ENCODE peak calls at places on chromosomes 16 and 17, in eight cellular contexts. One of them, this sample, is unnamed.

GRCh38 chr17:67258836-67259468 is 14.0 kb upstream of the HELZ start:
- DNase-seq in substantia nigra: no peak
- DNase-seq in fibroblast of pulmonary artery: no peak
- DNase-seq in AG08395: no peak
- DNase-seq in HEK293T: no peak
- DNase-seq in coronary artery: no peak
- DNase-seq in stromal cell of bone marrow: no peak
- DNase-seq in BE2C: no peak
- DNase-seq in this sample: no peak

GRCh38 chr17:33385713-33386112 is 92.6 kb upstream of the ASIC2 start:
- DNase-seq in fibroblast of pulmonary artery: no peak
- DNase-seq in stromal cell of bone marrow: no peak
- DNase-seq in AG08395: no peak
- DNase-seq in substantia nigra: no peak
- DNase-seq in HEK293T: no peak
- DNase-seq in BE2C: no peak
- DNase-seq in coronary artery: no peak
- DNase-seq in this sample: no peak

GRCh38 chr17:4136373-4136772 is 6.5 kb downstream of the ZZEF1 start:
- DNase-seq in stromal cell of bone marrow: no peak
- DNase-seq in coronary artery: no peak
- DNase-seq in HEK293T: no peak
- DNase-seq in AG08395: no peak
- DNase-seq in fibroblast of pulmonary artery: no peak
- DNase-seq in BE2C: no peak
- DNase-seq in substantia nigra: no peak
- DNase-seq in this sample: no peak

GRCh38 chr16:70703041-70703834 is 17.4 kb upstream of the MTSS2 start:
- DNase-seq in HEK293T: peak; percentile 38
- DNase-seq in BE2C: peak; percentile 85
- DNase-seq in substantia nigra: no peak
- DNase-seq in coronary artery: peak; percentile 93
- DNase-seq in stromal cell of bone marrow: peak; percentile 79
- DNase-seq in fibroblast of pulmonary artery: peak; percentile 48
- DNase-seq in AG08395: peak; percentile 88
- DNase-seq in this sample: no peak

GRCh38 chr17:51091635-51092034 is 29.0 kb downstream of the SPAG9 start:
- DNase-seq in HEK293T: no peak
- DNase-seq in AG08395: no peak
- DNase-seq in coronary artery: no peak
- DNase-seq in fibroblast of pulmonary artery: no peak
- DNase-seq in stromal cell of bone marrow: no peak
- DNase-seq in substantia nigra: no peak
- DNase-seq in BE2C: no peak
- DNase-seq in this sample: no peak

GRCh38 chr17:66803474-66803951 is 31.4 kb upstream of the CACNG5 start:
- DNase-seq in coronary artery: no peak
- DNase-seq in AG08395: no peak
- DNase-seq in substantia nigra: no peak
- DNase-seq in fibroblast of pulmonary artery: no peak
- DNase-seq in HEK293T: no peak
- DNase-seq in stromal cell of bone marrow: no peak
- DNase-seq in BE2C: no peak
- DNase-seq in this sample: peak; percentile 16

GRCh38 chr17:13171790-13172189 is 154.0 kb upstream of the ELAC2 start:
- DNase-seq in fibroblast of pulmonary artery: no peak
- DNase-seq in HEK293T: no peak
- DNase-seq in BE2C: no peak
- DNase-seq in substantia nigra: no peak
- DNase-seq in coronary artery: no peak
- DNase-seq in AG08395: no peak
- DNase-seq in stromal cell of bone marrow: no peak
- DNase-seq in this sample: no peak

GRCh38 chr16:79911660-79912059 is 311.1 kb upstream of the MAF start:
- DNase-seq in AG08395: no peak
- DNase-seq in BE2C: no peak
- DNase-seq in stromal cell of bone marrow: no peak
- DNase-seq in fibroblast of pulmonary artery: no peak
- DNase-seq in HEK293T: no peak
- DNase-seq in substantia nigra: no peak
- DNase-seq in coronary artery: no peak
- DNase-seq in this sample: no peak

GRCh38 chr17:75504347-75505151 is 10.8 kb downstream of the CASKIN2 start:
- DNase-seq in substantia nigra: no peak
- DNase-seq in fibroblast of pulmonary artery: no peak
- DNase-seq in coronary artery: no peak
- DNase-seq in stromal cell of bone marrow: no peak
- DNase-seq in BE2C: peak; percentile 48
- DNase-seq in HEK293T: peak; percentile 67
- DNase-seq in AG08395: no peak
- DNase-seq in this sample: no peak

GRCh38 chr17:29617125-29617480 is 5.6 kb downstream of the CORO6 start:
- DNase-seq in fibroblast of pulmonary artery: peak; percentile 72
- DNase-seq in coronary artery: peak; percentile 83
- DNase-seq in substantia nigra: peak; percentile 62
- DNase-seq in HEK293T: no peak
- DNase-seq in stromal cell of bone marrow: no peak
- DNase-seq in BE2C: peak; percentile 78
- DNase-seq in AG08395: peak; percentile 54
- DNase-seq in this sample: no peak

GRCh38 chr17:28741358-28742349 is 2.2 kb upstream of the TRAF4 start:
- DNase-seq in stromal cell of bone marrow: no peak
- DNase-seq in coronary artery: no peak
- DNase-seq in substantia nigra: no peak
- DNase-seq in HEK293T: no peak
- DNase-seq in BE2C: no peak
- DNase-seq in fibroblast of pulmonary artery: no peak
- DNase-seq in AG08395: no peak
- DNase-seq in this sample: no peak

GRCh38 chr17:72244494-72244893 is 123.7 kb downstream of the SOX9 start:
- DNase-seq in fibroblast of pulmonary artery: peak; percentile 31
- DNase-seq in substantia nigra: no peak
- DNase-seq in AG08395: no peak
- DNase-seq in coronary artery: no peak
- DNase-seq in stromal cell of bone marrow: peak; percentile 15
- DNase-seq in HEK293T: no peak
- DNase-seq in BE2C: no peak
- DNase-seq in this sample: no peak

GRCh38 chr16:58843675-58844074 is 109.6 kb upstream of the GOT2 start:
- DNase-seq in fibroblast of pulmonary artery: peak; percentile 36
- DNase-seq in substantia nigra: no peak
- DNase-seq in BE2C: no peak
- DNase-seq in AG08395: peak; percentile 11
- DNase-seq in coronary artery: no peak
- DNase-seq in HEK293T: no peak
- DNase-seq in stromal cell of bone marrow: no peak
- DNase-seq in this sample: no peak

GRCh38 chr16:83887564-83887963 is 11.4 kb upstream of the MLYCD start:
- DNase-seq in BE2C: no peak
- DNase-seq in AG08395: no peak
- DNase-seq in fibroblast of pulmonary artery: no peak
- DNase-seq in HEK293T: no peak
- DNase-seq in stromal cell of bone marrow: no peak
- DNase-seq in substantia nigra: no peak
- DNase-seq in coronary artery: no peak
- DNase-seq in this sample: no peak

GRCh38 chr17:40901981-40902862 is 17.2 kb upstream of the KRT20 start:
- DNase-seq in HEK293T: no peak
- DNase-seq in stromal cell of bone marrow: no peak
- DNase-seq in BE2C: no peak
- DNase-seq in coronary artery: no peak
- DNase-seq in fibroblast of pulmonary artery: peak; percentile 5
- DNase-seq in AG08395: peak; percentile 26
- DNase-seq in substantia nigra: no peak
- DNase-seq in this sample: no peak

GRCh38 chr17:1018547-1018946 is 21.6 kb downstream of the TIMM22 start:
- DNase-seq in BE2C: no peak
- DNase-seq in HEK293T: no peak
- DNase-seq in AG08395: no peak
- DNase-seq in substantia nigra: no peak
- DNase-seq in coronary artery: no peak
- DNase-seq in stromal cell of bone marrow: no peak
- DNase-seq in fibroblast of pulmonary artery: no peak
- DNase-seq in this sample: no peak

GRCh38 chr16:79698341-79698753 is 97.8 kb upstream of the MAF start:
- DNase-seq in fibroblast of pulmonary artery: peak; percentile 5
- DNase-seq in coronary artery: no peak
- DNase-seq in stromal cell of bone marrow: peak; percentile 77
- DNase-seq in substantia nigra: no peak
- DNase-seq in BE2C: no peak
- DNase-seq in HEK293T: no peak
- DNase-seq in AG08395: no peak
- DNase-seq in this sample: no peak

GRCh38 chr17:49252148-49252682 is 21.6 kb upstream of the PHOSPHO1 start:
- DNase-seq in AG08395: no peak
- DNase-seq in stromal cell of bone marrow: no peak
- DNase-seq in fibroblast of pulmonary artery: peak; percentile 58
- DNase-seq in HEK293T: no peak
- DNase-seq in coronary artery: no peak
- DNase-seq in BE2C: peak; percentile 34
- DNase-seq in substantia nigra: no peak
- DNase-seq in this sample: no peak

GRCh38 chr16:57392694-57393093 is 11.9 kb upstream of the CCL17 start:
- DNase-seq in AG08395: no peak
- DNase-seq in BE2C: no peak
- DNase-seq in substantia nigra: no peak
- DNase-seq in coronary artery: no peak
- DNase-seq in fibroblast of pulmonary artery: no peak
- DNase-seq in HEK293T: no peak
- DNase-seq in stromal cell of bone marrow: no peak
- DNase-seq in this sample: no peak

GRCh38 chr17:41939044-41939695 is 8.8 kb downstream of the ODAD4 start:
- DNase-seq in stromal cell of bone marrow: no peak
- DNase-seq in AG08395: no peak
- DNase-seq in substantia nigra: no peak
- DNase-seq in BE2C: no peak
- DNase-seq in HEK293T: no peak
- DNase-seq in fibroblast of pulmonary artery: no peak
- DNase-seq in coronary artery: no peak
- DNase-seq in this sample: no peak

GRCh38 chr16:84369105-84369504 is 767 bp downstream of the ATP2C2 start:
- DNase-seq in coronary artery: no peak
- DNase-seq in stromal cell of bone marrow: no peak
- DNase-seq in AG08395: no peak
- DNase-seq in BE2C: no peak
- DNase-seq in fibroblast of pulmonary artery: no peak
- DNase-seq in HEK293T: no peak
- DNase-seq in substantia nigra: no peak
- DNase-seq in this sample: no peak

GRCh38 chr17:69325518-69326301 is 1.2 kb downstream of the ABCA5 start:
- DNase-seq in stromal cell of bone marrow: no peak
- DNase-seq in BE2C: no peak
- DNase-seq in HEK293T: no peak
- DNase-seq in coronary artery: no peak
- DNase-seq in fibroblast of pulmonary artery: no peak
- DNase-seq in substantia nigra: no peak
- DNase-seq in AG08395: no peak
- DNase-seq in this sample: no peak

GRCh38 chr17:55116440-55116914 is 147.9 kb downstream of the STXBP4 start:
- DNase-seq in coronary artery: no peak
- DNase-seq in substantia nigra: no peak
- DNase-seq in AG08395: no peak
- DNase-seq in stromal cell of bone marrow: no peak
- DNase-seq in HEK293T: no peak
- DNase-seq in fibroblast of pulmonary artery: peak; percentile 30
- DNase-seq in BE2C: no peak
- DNase-seq in this sample: no peak

GRCh38 chr17:19805006-19805405 is 56.9 kb upstream of the ALDH3A1 start:
- DNase-seq in HEK293T: no peak
- DNase-seq in stromal cell of bone marrow: no peak
- DNase-seq in coronary artery: no peak
- DNase-seq in BE2C: no peak
- DNase-seq in AG08395: peak; percentile 20
- DNase-seq in substantia nigra: no peak
- DNase-seq in fibroblast of pulmonary artery: peak; percentile 10
- DNase-seq in this sample: no peak

GRCh38 chr16:50534556-50534955 is 13.6 kb upstream of the NKD1 start:
- DNase-seq in AG08395: no peak
- DNase-seq in substantia nigra: no peak
- DNase-seq in HEK293T: no peak
- DNase-seq in coronary artery: peak; percentile 14
- DNase-seq in stromal cell of bone marrow: no peak
- DNase-seq in BE2C: no peak
- DNase-seq in fibroblast of pulmonary artery: no peak
- DNase-seq in this sample: no peak

GRCh38 chr16:61798741-61799140 is 237.5 kb downstream of the CDH8 start:
- DNase-seq in substantia nigra: no peak
- DNase-seq in BE2C: no peak
- DNase-seq in fibroblast of pulmonary artery: no peak
- DNase-seq in coronary artery: no peak
- DNase-seq in stromal cell of bone marrow: no peak
- DNase-seq in AG08395: no peak
- DNase-seq in HEK293T: no peak
- DNase-seq in this sample: no peak

GRCh38 chr17:10875984-10876555 is 38.2 kb upstream of the PIRT start:
- DNase-seq in coronary artery: no peak
- DNase-seq in AG08395: peak; percentile 47
- DNase-seq in substantia nigra: peak; percentile 28
- DNase-seq in stromal cell of bone marrow: no peak
- DNase-seq in fibroblast of pulmonary artery: peak; percentile 41
- DNase-seq in BE2C: peak; percentile 41
- DNase-seq in HEK293T: peak; percentile 61
- DNase-seq in this sample: peak; percentile 58

GRCh38 chr16:191783-192294 is 11.6 kb downstream of the HBQ1 start:
- DNase-seq in substantia nigra: no peak
- DNase-seq in stromal cell of bone marrow: no peak
- DNase-seq in fibroblast of pulmonary artery: no peak
- DNase-seq in HEK293T: no peak
- DNase-seq in coronary artery: no peak
- DNase-seq in AG08395: no peak
- DNase-seq in BE2C: no peak
- DNase-seq in this sample: no peak

GRCh38 chr16:88527186-88527936 is 42.8 kb upstream of the ZC3H18 start:
- DNase-seq in HEK293T: peak; percentile 83
- DNase-seq in stromal cell of bone marrow: peak; percentile 38
- DNase-seq in AG08395: peak; percentile 79
- DNase-seq in fibroblast of pulmonary artery: peak; percentile 50
- DNase-seq in substantia nigra: peak; percentile 57
- DNase-seq in coronary artery: no peak
- DNase-seq in BE2C: peak; percentile 75
- DNase-seq in this sample: no peak

GRCh38 chr17:70563301-70563820 is 394.0 kb downstream of the KCNJ2 start:
- DNase-seq in stromal cell of bone marrow: peak; percentile 19
- DNase-seq in substantia nigra: no peak
- DNase-seq in HEK293T: no peak
- DNase-seq in coronary artery: no peak
- DNase-seq in AG08395: no peak
- DNase-seq in fibroblast of pulmonary artery: no peak
- DNase-seq in BE2C: no peak
- DNase-seq in this sample: no peak

GRCh38 chr17:43839670-43840101 is 6.7 kb upstream of the MPP3 start:
- DNase-seq in substantia nigra: no peak
- DNase-seq in BE2C: peak; percentile 31
- DNase-seq in HEK293T: no peak
- DNase-seq in coronary artery: no peak
- DNase-seq in stromal cell of bone marrow: no peak
- DNase-seq in AG08395: no peak
- DNase-seq in fibroblast of pulmonary artery: no peak
- DNase-seq in this sample: no peak

GRCh38 chr17:18959845-18960240 is 7.9 kb downstream of the SLC5A10 start:
- DNase-seq in stromal cell of bone marrow: no peak
- DNase-seq in substantia nigra: no peak
- DNase-seq in AG08395: no peak
- DNase-seq in coronary artery: no peak
- DNase-seq in BE2C: no peak
- DNase-seq in HEK293T: no peak
- DNase-seq in fibroblast of pulmonary artery: no peak
- DNase-seq in this sample: no peak